ENCODE peak calls at places on chromosomes 1 and 21, in six cellular contexts. N is stimulated activated CD4-positive, alpha-beta T cell treated with anti-CD3 and anti-CD28 coated beads, Interleukin-4, amount 100 ng/mL, for 24 hours; D is foreskin fibroblast; Q is choroid plexus epithelial cell; S is pancreas; H is GM12892. M is an unnamed sample.

GRCh38 chr1:40799351-40799867 is 15.8 kb downstream of the KCNQ4 start:
- DNase-seq in N (no peak), D (peak), Q (peak), S (peak), H (no peak), M (no peak)

GRCh38 chr1:91582431-91582921 is 81.8 kb downstream of the CDC7 start:
- DNase-seq in N (no peak), D (peak), Q (peak), S (no peak), H (no peak), M (no peak)

GRCh38 chr1:178086294-178087255 is 7.3 kb upstream of the RASAL2 start:
- DNase-seq in N (no peak), D (peak), Q (peak), S (no peak), H (no peak), M (peak)

GRCh38 chr1:169367096-169367685 is 406 bp downstream of the NME7 start:
- DNase-seq in N (no peak), D (no peak), Q (no peak), S (no peak), H (no peak), M (no peak)

GRCh38 chr21:31781737-31782136 is 49.8 kb upstream of the SCAF4 start:
- DNase-seq in N (no peak), D (peak), Q (peak), S (peak), H (no peak), M (peak)

GRCh38 chr1:6343506-6344405 is 49.8 kb downstream of the ACOT7 start:
- DNase-seq in N (peak), D (peak), Q (peak), S (no peak), H (peak), M (peak)

GRCh38 chr1:168688679-168689657 is 40.0 kb downstream of the DPT start:
- DNase-seq in N (no peak), D (no peak), Q (no peak), S (no peak), H (no peak), M (peak)

GRCh38 chr1:154993572-154994268 is at the start of gene LENEP:
- DNase-seq in N (no peak), D (no peak), Q (no peak), S (no peak), H (no peak), M (no peak)

GRCh38 chr1:230977781-230978490 is 725 bp downstream of the TTC13 start:
- DNase-seq in N (peak), D (peak), Q (peak), S (peak), H (no peak), M (peak)

GRCh38 chr1:8004803-8005573 is 21.1 kb downstream of the ERRFI1 start:
- DNase-seq in N (no peak), D (peak), Q (peak), S (no peak), H (no peak), M (peak)

GRCh38 chr1:35324486-35324885 is 56.0 kb downstream of the ZMYM4 start:
- DNase-seq in N (no peak), D (peak), Q (peak), S (no peak), H (no peak), M (no peak)

GRCh38 chr1:205950280-205950679 is 7.0 kb upstream of the SLC26A9 start:
- DNase-seq in N (no peak), D (peak), Q (peak), S (peak), H (no peak), M (peak)

GRCh38 chr1:84753516-84754375 is 63.5 kb upstream of the SSX2IP start:
- DNase-seq in N (peak), D (peak), Q (peak), S (peak), H (peak), M (peak)

GRCh38 chr1:27392778-27393635 is 585 bp downstream of the GPR3 start:
- DNase-seq in N (no peak), D (peak), Q (no peak), S (no peak), H (no peak), M (no peak)

GRCh38 chr1:218164111-218164929 is 120.8 kb upstream of the RRP15 start:
- DNase-seq in N (no peak), D (peak), Q (peak), S (no peak), H (peak), M (peak)

GRCh38 chr21:43909736-43910455 is 44.9 kb downstream of the AGPAT3 start:
- DNase-seq in N (no peak), D (no peak), Q (no peak), S (no peak), H (no peak), M (no peak)

GRCh38 chr21:32412998-32413504 is 545 bp downstream of the EVA1C start:
- DNase-seq in N (peak), D (peak), Q (no peak), S (peak), H (no peak), M (peak)